ENCODE peak calls at places on chromosomes 6 and 20, in six cellular contexts. One of them, this sample, is unnamed.

GRCh38 chr6:1449896-1450295 is 60.5 kb downstream of the FOXF2 start:
- DNase-seq in nephron progenitor cell: no peak
- DNase-seq in NCI-H748 treated with DMSO at 0.1 percent for 48 hours: no peak
- DNase-seq in ELF-1: no peak
- DNase-seq in activated T-cell treated with anti-CD3 and anti-CD28 coated beads for 24 hours: no peak
- DNase-seq in M059J: no peak
- DNase-seq in this sample: no peak

GRCh38 chr20:18316166-18316565 is 27.8 kb downstream of the ZNF133 start:
- DNase-seq in nephron progenitor cell: no peak
- DNase-seq in NCI-H748 treated with DMSO at 0.1 percent for 48 hours: no peak
- DNase-seq in ELF-1: no peak
- DNase-seq in activated T-cell treated with anti-CD3 and anti-CD28 coated beads for 24 hours: no peak
- DNase-seq in M059J: no peak
- DNase-seq in this sample: no peak

GRCh38 chr20:64107736-64108457 is 532 bp upstream of the NPBWR2 start:
- DNase-seq in nephron progenitor cell: no peak
- DNase-seq in NCI-H748 treated with DMSO at 0.1 percent for 48 hours: no peak
- DNase-seq in ELF-1: peak; percentile 4
- DNase-seq in activated T-cell treated with anti-CD3 and anti-CD28 coated beads for 24 hours: no peak
- DNase-seq in M059J: no peak
- DNase-seq in this sample: no peak

GRCh38 chr20:22462975-22463914 is 121.1 kb downstream of the FOXA2 start:
- DNase-seq in nephron progenitor cell: no peak
- DNase-seq in NCI-H748 treated with DMSO at 0.1 percent for 48 hours: peak; percentile 99
- DNase-seq in ELF-1: peak; percentile 52
- DNase-seq in activated T-cell treated with anti-CD3 and anti-CD28 coated beads for 24 hours: no peak
- DNase-seq in M059J: peak; percentile 17
- DNase-seq in this sample: no peak

GRCh38 chr20:44019638-44020335 is 105.1 kb downstream of the TOX2 start:
- DNase-seq in nephron progenitor cell: no peak
- DNase-seq in NCI-H748 treated with DMSO at 0.1 percent for 48 hours: no peak
- DNase-seq in ELF-1: peak; percentile 12
- DNase-seq in activated T-cell treated with anti-CD3 and anti-CD28 coated beads for 24 hours: peak; percentile 8
- DNase-seq in M059J: peak; percentile 45
- DNase-seq in this sample: no peak

GRCh38 chr20:44398303-44398702 is 42.8 kb downstream of the HNF4A start:
- DNase-seq in nephron progenitor cell: no peak
- DNase-seq in NCI-H748 treated with DMSO at 0.1 percent for 48 hours: no peak
- DNase-seq in ELF-1: no peak
- DNase-seq in activated T-cell treated with anti-CD3 and anti-CD28 coated beads for 24 hours: no peak
- DNase-seq in M059J: peak; percentile 77
- DNase-seq in this sample: no peak

GRCh38 chr6:45743028-45743615 is 272.5 kb downstream of the CLIC5 start:
- DNase-seq in nephron progenitor cell: no peak
- DNase-seq in NCI-H748 treated with DMSO at 0.1 percent for 48 hours: no peak
- DNase-seq in ELF-1: no peak
- DNase-seq in activated T-cell treated with anti-CD3 and anti-CD28 coated beads for 24 hours: no peak
- DNase-seq in M059J: peak; percentile 17
- DNase-seq in this sample: no peak

GRCh38 chr20:23406880-23407279 is 14.4 kb downstream of the NAPB start:
- DNase-seq in nephron progenitor cell: no peak
- DNase-seq in NCI-H748 treated with DMSO at 0.1 percent for 48 hours: no peak
- DNase-seq in ELF-1: no peak
- DNase-seq in activated T-cell treated with anti-CD3 and anti-CD28 coated beads for 24 hours: no peak
- DNase-seq in M059J: no peak
- DNase-seq in this sample: no peak

GRCh38 chr6:169961772-169962561 is 210.5 kb downstream of the ERMARD start:
- DNase-seq in nephron progenitor cell: peak; percentile 71
- DNase-seq in NCI-H748 treated with DMSO at 0.1 percent for 48 hours: no peak
- DNase-seq in ELF-1: peak; percentile 61
- DNase-seq in activated T-cell treated with anti-CD3 and anti-CD28 coated beads for 24 hours: no peak
- DNase-seq in M059J: no peak
- DNase-seq in this sample: no peak

GRCh38 chr20:32365560-32365959 is 7.4 kb downstream of the ASXL1 start:
- DNase-seq in nephron progenitor cell: no peak
- DNase-seq in NCI-H748 treated with DMSO at 0.1 percent for 48 hours: no peak
- DNase-seq in ELF-1: no peak
- DNase-seq in activated T-cell treated with anti-CD3 and anti-CD28 coated beads for 24 hours: no peak
- DNase-seq in M059J: no peak
- DNase-seq in this sample: no peak

GRCh38 chr20:49935746-49936152 is 448 bp upstream of the RNF114 start:
- DNase-seq in nephron progenitor cell: no peak
- DNase-seq in NCI-H748 treated with DMSO at 0.1 percent for 48 hours: no peak
- DNase-seq in ELF-1: no peak
- DNase-seq in activated T-cell treated with anti-CD3 and anti-CD28 coated beads for 24 hours: no peak
- DNase-seq in M059J: no peak
- DNase-seq in this sample: no peak

GRCh38 chr6:47241742-47242482 is 67.8 kb downstream of the TNFRSF21 start:
- DNase-seq in nephron progenitor cell: no peak
- DNase-seq in NCI-H748 treated with DMSO at 0.1 percent for 48 hours: no peak
- DNase-seq in ELF-1: no peak
- DNase-seq in activated T-cell treated with anti-CD3 and anti-CD28 coated beads for 24 hours: no peak
- DNase-seq in M059J: peak; percentile 23
- DNase-seq in this sample: no peak

GRCh38 chr6:132362318-132363185 is 38.7 kb downstream of the MOXD1 start:
- DNase-seq in nephron progenitor cell: no peak
- DNase-seq in NCI-H748 treated with DMSO at 0.1 percent for 48 hours: no peak
- DNase-seq in ELF-1: no peak
- DNase-seq in activated T-cell treated with anti-CD3 and anti-CD28 coated beads for 24 hours: no peak
- DNase-seq in M059J: no peak
- DNase-seq in this sample: no peak

GRCh38 chr6:149563203-149563927 is 2.8 kb upstream of the GINM1 start:
- DNase-seq in nephron progenitor cell: no peak
- DNase-seq in NCI-H748 treated with DMSO at 0.1 percent for 48 hours: no peak
- DNase-seq in ELF-1: no peak
- DNase-seq in activated T-cell treated with anti-CD3 and anti-CD28 coated beads for 24 hours: no peak
- DNase-seq in M059J: peak; percentile 81
- DNase-seq in this sample: no peak

GRCh38 chr6:114747995-114748625 is 405.3 kb upstream of the HS3ST5 start:
- DNase-seq in nephron progenitor cell: peak; percentile 66
- DNase-seq in NCI-H748 treated with DMSO at 0.1 percent for 48 hours: no peak
- DNase-seq in ELF-1: no peak
- DNase-seq in activated T-cell treated with anti-CD3 and anti-CD28 coated beads for 24 hours: peak; percentile 2
- DNase-seq in M059J: peak; percentile 37
- DNase-seq in this sample: no peak

GRCh38 chr6:107866606-107867301 is 42.6 kb upstream of the SCML4 start:
- DNase-seq in nephron progenitor cell: no peak
- DNase-seq in NCI-H748 treated with DMSO at 0.1 percent for 48 hours: peak; percentile 22
- DNase-seq in ELF-1: peak; percentile 20
- DNase-seq in activated T-cell treated with anti-CD3 and anti-CD28 coated beads for 24 hours: no peak
- DNase-seq in M059J: peak; percentile 56
- DNase-seq in this sample: no peak

GRCh38 chr6:124226396-124226795 is 422.7 kb downstream of the NKAIN2 start:
- DNase-seq in nephron progenitor cell: no peak
- DNase-seq in NCI-H748 treated with DMSO at 0.1 percent for 48 hours: no peak
- DNase-seq in ELF-1: no peak
- DNase-seq in activated T-cell treated with anti-CD3 and anti-CD28 coated beads for 24 hours: no peak
- DNase-seq in M059J: no peak
- DNase-seq in this sample: no peak

GRCh38 chr20:23050847-23051627 is 1.6 kb upstream of the THBD start:
- DNase-seq in nephron progenitor cell: peak; percentile 88
- DNase-seq in NCI-H748 treated with DMSO at 0.1 percent for 48 hours: peak; percentile 60
- DNase-seq in ELF-1: peak; percentile 94
- DNase-seq in activated T-cell treated with anti-CD3 and anti-CD28 coated beads for 24 hours: no peak
- DNase-seq in M059J: peak; percentile 92
- DNase-seq in this sample: no peak

GRCh38 chr6:87103977-87104601 is 9.2 kb upstream of the CGA start:
- DNase-seq in nephron progenitor cell: no peak
- DNase-seq in NCI-H748 treated with DMSO at 0.1 percent for 48 hours: no peak
- DNase-seq in ELF-1: no peak
- DNase-seq in activated T-cell treated with anti-CD3 and anti-CD28 coated beads for 24 hours: no peak
- DNase-seq in M059J: peak; percentile 46
- DNase-seq in this sample: no peak

GRCh38 chr6:43860285-43860684 is 90.3 kb downstream of the VEGFA start:
- DNase-seq in nephron progenitor cell: no peak
- DNase-seq in NCI-H748 treated with DMSO at 0.1 percent for 48 hours: no peak
- DNase-seq in ELF-1: no peak
- DNase-seq in activated T-cell treated with anti-CD3 and anti-CD28 coated beads for 24 hours: no peak
- DNase-seq in M059J: no peak
- DNase-seq in this sample: no peak

GRCh38 chr6:16947461-16948159 is 154.2 kb upstream of the STMND1 start:
- DNase-seq in nephron progenitor cell: no peak
- DNase-seq in NCI-H748 treated with DMSO at 0.1 percent for 48 hours: peak; percentile 35
- DNase-seq in ELF-1: peak; percentile 55
- DNase-seq in activated T-cell treated with anti-CD3 and anti-CD28 coated beads for 24 hours: no peak
- DNase-seq in M059J: peak; percentile 99
- DNase-seq in this sample: no peak

GRCh38 chr20:34716921-34717229 is 12.7 kb downstream of the TP53INP2 start:
- DNase-seq in nephron progenitor cell: no peak
- DNase-seq in NCI-H748 treated with DMSO at 0.1 percent for 48 hours: no peak
- DNase-seq in ELF-1: no peak
- DNase-seq in activated T-cell treated with anti-CD3 and anti-CD28 coated beads for 24 hours: no peak
- DNase-seq in M059J: no peak
- DNase-seq in this sample: no peak

GRCh38 chr6:44016131-44016870 is 111.0 kb downstream of the MRPL14 start:
- DNase-seq in nephron progenitor cell: no peak
- DNase-seq in NCI-H748 treated with DMSO at 0.1 percent for 48 hours: no peak
- DNase-seq in ELF-1: peak; percentile 45
- DNase-seq in activated T-cell treated with anti-CD3 and anti-CD28 coated beads for 24 hours: no peak
- DNase-seq in M059J: peak; percentile 56
- DNase-seq in this sample: no peak

GRCh38 chr6:32818867-32819266 is 2.1 kb upstream of the HLA-DOB start:
- DNase-seq in nephron progenitor cell: no peak
- DNase-seq in NCI-H748 treated with DMSO at 0.1 percent for 48 hours: no peak
- DNase-seq in ELF-1: no peak
- DNase-seq in activated T-cell treated with anti-CD3 and anti-CD28 coated beads for 24 hours: no peak
- DNase-seq in M059J: no peak
- DNase-seq in this sample: no peak

GRCh38 chr20:46305331-46305972 is 2.8 kb downstream of the CDH22 start:
- DNase-seq in nephron progenitor cell: no peak
- DNase-seq in NCI-H748 treated with DMSO at 0.1 percent for 48 hours: no peak
- DNase-seq in ELF-1: no peak
- DNase-seq in activated T-cell treated with anti-CD3 and anti-CD28 coated beads for 24 hours: no peak
- DNase-seq in M059J: no peak
- DNase-seq in this sample: no peak

GRCh38 chr6:43181942-43182860 is at the start of gene CUL9:
- DNase-seq in nephron progenitor cell: peak; percentile 79
- DNase-seq in NCI-H748 treated with DMSO at 0.1 percent for 48 hours: peak; percentile 55
- DNase-seq in ELF-1: peak; percentile 74
- DNase-seq in activated T-cell treated with anti-CD3 and anti-CD28 coated beads for 24 hours: peak; percentile 78
- DNase-seq in M059J: peak; percentile 79
- DNase-seq in this sample: peak; percentile 67

GRCh38 chr6:56708810-56709597 is 66.3 kb upstream of the DST start:
- DNase-seq in nephron progenitor cell: no peak
- DNase-seq in NCI-H748 treated with DMSO at 0.1 percent for 48 hours: peak; percentile 62
- DNase-seq in ELF-1: no peak
- DNase-seq in activated T-cell treated with anti-CD3 and anti-CD28 coated beads for 24 hours: no peak
- DNase-seq in M059J: peak; percentile 83
- DNase-seq in this sample: no peak

GRCh38 chr6:52482903-52483670 is 62.9 kb downstream of the EFHC1 start:
- DNase-seq in nephron progenitor cell: no peak
- DNase-seq in NCI-H748 treated with DMSO at 0.1 percent for 48 hours: no peak
- DNase-seq in ELF-1: no peak
- DNase-seq in activated T-cell treated with anti-CD3 and anti-CD28 coated beads for 24 hours: no peak
- DNase-seq in M059J: peak; percentile 72
- DNase-seq in this sample: no peak

GRCh38 chr6:1131285-1132079 is 180.4 kb upstream of the FOXQ1 start:
- DNase-seq in nephron progenitor cell: no peak
- DNase-seq in NCI-H748 treated with DMSO at 0.1 percent for 48 hours: no peak
- DNase-seq in ELF-1: no peak
- DNase-seq in activated T-cell treated with anti-CD3 and anti-CD28 coated beads for 24 hours: no peak
- DNase-seq in M059J: peak; percentile 97
- DNase-seq in this sample: no peak

GRCh38 chr6:107534762-107535161 is 44.8 kb downstream of the SOBP start:
- DNase-seq in nephron progenitor cell: no peak
- DNase-seq in NCI-H748 treated with DMSO at 0.1 percent for 48 hours: no peak
- DNase-seq in ELF-1: peak; percentile 32
- DNase-seq in activated T-cell treated with anti-CD3 and anti-CD28 coated beads for 24 hours: no peak
- DNase-seq in M059J: no peak
- DNase-seq in this sample: no peak

GRCh38 chr6:12148317-12148801 is 136.2 kb downstream of the HIVEP1 start:
- DNase-seq in nephron progenitor cell: no peak
- DNase-seq in NCI-H748 treated with DMSO at 0.1 percent for 48 hours: no peak
- DNase-seq in ELF-1: no peak
- DNase-seq in activated T-cell treated with anti-CD3 and anti-CD28 coated beads for 24 hours: no peak
- DNase-seq in M059J: peak; percentile 93
- DNase-seq in this sample: no peak

GRCh38 chr20:63230800-63231268 is 4.9 kb upstream of the BIRC7 start:
- DNase-seq in nephron progenitor cell: peak; percentile 72
- DNase-seq in NCI-H748 treated with DMSO at 0.1 percent for 48 hours: no peak
- DNase-seq in ELF-1: peak; percentile 85
- DNase-seq in activated T-cell treated with anti-CD3 and anti-CD28 coated beads for 24 hours: no peak
- DNase-seq in M059J: no peak
- DNase-seq in this sample: no peak

This sample was measured in CD4-positive, alpha-beta T cell.